ENCODE peak calls at places on chromosomes 5 and 9, in five cellular contexts. X, Z, L, W and C are unnamed samples.

GRCh38 chr9:74950456-74950855 is 2.3 kb downstream of the C9orf40 start:
- DNase-seq in X (no peak), Z (no peak), L (no peak), W (no peak), C (no peak)

GRCh38 chr5:140337880-140338279 is 8.5 kb downstream of the HBEGF start:
- DNase-seq in X (no peak), Z (no peak), L (no peak), W (no peak), C (no peak)

GRCh38 chr9:5879419-5880181 is 11.1 kb upstream of the MLANA start:
- DNase-seq in X (peak), Z (no peak), L (peak), W (no peak), C (no peak)

GRCh38 chr9:89808076-89808701 is 203.4 kb downstream of the GADD45G start:
- DNase-seq in X (no peak), Z (no peak), L (no peak), W (peak), C (no peak)

GRCh38 chr5:58724992-58725391 is 142.1 kb downstream of the RAB3C start:
- DNase-seq in X (no peak), Z (no peak), L (no peak), W (no peak), C (no peak)

GRCh38 chr5:28286566-28286965 is 1248.2 kb upstream of the CDH9 start:
- DNase-seq in X (no peak), Z (no peak), L (no peak), W (no peak), C (no peak)

GRCh38 chr5:94711785-94712184 is 93.3 kb downstream of the SLF1 start:
- DNase-seq in X (no peak), Z (no peak), L (no peak), W (no peak), C (no peak)

GRCh38 chr9:35756743-35757526 is 2.9 kb upstream of the MSMP start:
- DNase-seq in X (peak), Z (peak), L (no peak), W (peak), C (no peak)

GRCh38 chr5:117615226-117615625 is 1040.6 kb upstream of the SEMA6A start:
- DNase-seq in X (no peak), Z (no peak), L (no peak), W (no peak), C (no peak)

GRCh38 chr9:8331507-8331906 is 531.9 kb upstream of the DMAC1 start:
- DNase-seq in X (no peak), Z (no peak), L (no peak), W (no peak), C (no peak)

GRCh38 chr5:10018211-10018610 is 231.5 kb downstream of the ATPSCKMT start:
- DNase-seq in X (no peak), Z (no peak), L (peak), W (no peak), C (no peak)

GRCh38 chr9:75455444-75455921 is 367.2 kb downstream of the OSTF1 start:
- DNase-seq in X (no peak), Z (no peak), L (peak), W (peak), C (no peak)

GRCh38 chr9:16986441-16987387 is 116.2 kb upstream of the BNC2 start:
- DNase-seq in X (no peak), Z (no peak), L (peak), W (no peak), C (no peak)

GRCh38 chr5:176877793-176878331 is 21.3 kb downstream of the HK3 start:
- DNase-seq in X (no peak), Z (no peak), L (no peak), W (no peak), C (no peak)

GRCh38 chr5:95730730-95731570 is at the start of gene RHOBTB3:
- DNase-seq in X (no peak), Z (peak), L (peak), W (peak), C (no peak)

GRCh38 chr5:109695005-109695926 is 5.5 kb downstream of the MAN2A1 start:
- DNase-seq in X (no peak), Z (no peak), L (no peak), W (no peak), C (no peak)

GRCh38 chr9:86184125-86184524 is 75.3 kb downstream of the C9orf153 start:
- DNase-seq in X (no peak), Z (no peak), L (no peak), W (no peak), C (no peak)

GRCh38 chr9:2231831-2232230 is 216.7 kb downstream of the SMARCA2 start:
- DNase-seq in X (no peak), Z (no peak), L (peak), W (no peak), C (no peak)

GRCh38 chr5:97534166-97534565 is 351.1 kb upstream of the RIOK2 start:
- DNase-seq in X (no peak), Z (peak), L (peak), W (peak), C (no peak)

GRCh38 chr5:73201547-73202513 is 28.8 kb downstream of the TMEM174 start:
- DNase-seq in X (peak), Z (peak), L (peak), W (peak), C (peak)

GRCh38 chr5:161372682-161373344 is 173.7 kb downstream of the GABRB2 start:
- DNase-seq in X (no peak), Z (no peak), L (no peak), W (no peak), C (no peak)

GRCh38 chr5:139403787-139404483 is at the start of gene SPATA24:
- DNase-seq in X (peak), Z (peak), L (peak), W (peak), C (peak)